ENCODE peak calls at places on chromosomes 2 and 18, in seven cellular contexts. G, E, R, H, K, P and U are unnamed samples.

GRCh38 chr2:179671314-179671713 is 190.1 kb downstream of the ZNF385B start:
- DNase-seq in H (no peak), K (no peak), G (no peak), R (no peak), E (no peak), P (no peak), U (no peak)

GRCh38 chr2:124993809-124994208 is 968.7 kb downstream of the CNTNAP5 start:
- DNase-seq in G (no peak), K (no peak), H (no peak), R (no peak), P (no peak), E (no peak), U (no peak)

GRCh38 chr2:11748018-11748860 is 1.8 kb downstream of the LPIN1 start:
- DNase-seq in R (no peak), H (no peak), P (no peak), K (no peak), G (no peak), E (no peak), U (no peak)

GRCh38 chr2:179751184-179751809 is 110.1 kb downstream of the ZNF385B start:
- DNase-seq in R (no peak), E (no peak), P (peak; percentile 19), H (no peak), K (peak; percentile 27), G (peak; percentile 41), U (no peak)

GRCh38 chr2:240704651-240705050 is 13.0 kb downstream of the AQP12A start:
- DNase-seq in E (no peak), P (no peak), G (no peak), H (no peak), K (no peak), R (no peak), U (peak; percentile 14)

GRCh38 chr2:19686439-19686838 is 215.3 kb downstream of the TTC32 start:
- DNase-seq in P (no peak), G (no peak), K (no peak), H (no peak), R (no peak), E (no peak), U (no peak)

GRCh38 chr18:11671156-11671555 is 17.9 kb upstream of the GNAL start:
- DNase-seq in R (no peak), P (no peak), K (no peak), H (no peak), E (no peak), G (no peak), U (no peak)

GRCh38 chr2:44237221-44237620 is 38.1 kb upstream of the SLC3A1 start:
- DNase-seq in E (no peak), H (no peak), K (no peak), G (no peak), P (no peak), R (no peak), U (no peak)

GRCh38 chr2:160940699-160941098 is 219.5 kb upstream of the TANK start:
- DNase-seq in P (no peak), E (no peak), G (no peak), K (no peak), R (no peak), H (no peak), U (no peak)

GRCh38 chr18:13256444-13257305 is 38.1 kb downstream of the LDLRAD4 start:
- DNase-seq in E (no peak), R (no peak), P (no peak), G (peak; percentile 16), K (no peak), H (no peak), U (no peak)

GRCh38 chr2:200863655-200864205 is 728 bp downstream of the CLK1 start:
- DNase-seq in G (no peak), P (no peak), K (peak; percentile 39), H (no peak), E (no peak), R (no peak), U (no peak)

GRCh38 chr18:33821503-33821902 is 243.5 kb downstream of the ASXL3 start:
- DNase-seq in K (no peak), E (peak; percentile 14), H (no peak), G (no peak), R (no peak), P (no peak), U (no peak)

GRCh38 chr2:64548795-64549194 is 24.7 kb downstream of the AFTPH start:
- DNase-seq in P (no peak), E (no peak), H (no peak), R (no peak), K (no peak), G (no peak), U (no peak)

GRCh38 chr2:160928854-160929301 is 231.3 kb upstream of the TANK start:
- DNase-seq in G (no peak), H (no peak), E (peak; percentile 40), R (no peak), P (no peak), K (no peak), U (no peak)

GRCh38 chr2:94993176-94994062 is 32.1 kb upstream of the MAL start:
- DNase-seq in K (no peak), E (no peak), H (no peak), G (no peak), R (no peak), P (no peak), U (no peak)

GRCh38 chr2:9057939-9058761 is 54.7 kb upstream of the MBOAT2 start:
- DNase-seq in H (peak; percentile 90), R (no peak), E (no peak), G (no peak), K (peak; percentile 66), P (no peak), U (no peak)

GRCh38 chr2:217900010-217900779 is 102.6 kb downstream of the TNS1 start:
- DNase-seq in K (peak; percentile 46), H (no peak), P (no peak), E (no peak), G (no peak), R (no peak), U (no peak)

GRCh38 chr2:62663920-62664319 is 41.6 kb upstream of the EHBP1 start:
- DNase-seq in R (no peak), E (no peak), H (no peak), P (no peak), K (no peak), G (no peak), U (no peak)

GRCh38 chr2:224263571-224264043 is 138.3 kb downstream of the FAM124B start:
- DNase-seq in P (no peak), H (peak; percentile 21), E (peak; percentile 54), G (no peak), R (no peak), K (no peak), U (no peak)

GRCh38 chr2:169718930-169719504 is 14.6 kb upstream of the KLHL23 start:
- DNase-seq in H (no peak), R (no peak), G (no peak), E (no peak), K (no peak), P (no peak), U (no peak)